ENCODE peak calls at places on chromosome X, in seven cellular contexts. V is kidney epithelial cell; N is GM12865; M is lower leg skin; E is GM12864; X is CD4-positive, alpha-beta T cell; Z is hepatocyte. B is an unnamed sample.

GRCh38 chrX:20412871-20413486 is 146.3 kb upstream of the RPS6KA3 start:
- DNase-seq in V (no peak), N (peak; percentile 73), M (no peak), E (peak; percentile 40), X (peak; percentile 45), Z (no peak), B (peak; percentile 16)

GRCh38 chrX:5726246-5726645 is 502.4 kb downstream of the NLGN4X start:
- DNase-seq in V (no peak), N (no peak), M (no peak), E (no peak), X (no peak), Z (no peak), B (no peak)

GRCh38 chrX:71143508-71143907 is 1.1 kb upstream of the NLGN3 start:
- DNase-seq in V (no peak), N (no peak), M (no peak), E (no peak), X (no peak), Z (no peak), B (no peak)

GRCh38 chrX:122941801-122942200 is 242.3 kb upstream of the GRIA3 start:
- DNase-seq in V (no peak), N (no peak), M (no peak), E (no peak), X (no peak), Z (no peak), B (no peak)

GRCh38 chrX:39736219-39737211 is 361.2 kb downstream of the BCOR start:
- DNase-seq in V (no peak), N (peak; percentile 1), M (peak; percentile 92), E (no peak), X (no peak), Z (no peak), B (no peak)

GRCh38 chrX:137569470-137569891 is 3.6 kb downstream of the ZIC3 start:
- DNase-seq in V (no peak), N (no peak), M (no peak), E (no peak), X (no peak), Z (no peak), B (no peak)

GRCh38 chrX:45614853-45615252 is 414.2 kb upstream of the DIPK2B start:
- DNase-seq in V (no peak), N (no peak), M (no peak), E (no peak), X (no peak), Z (no peak), B (no peak)

GRCh38 chrX:16258936-16259335 is 91.7 kb downstream of the MAGEB17 start:
- DNase-seq in V (no peak), N (no peak), M (no peak), E (no peak), X (no peak), Z (peak; percentile 14), B (no peak)

GRCh38 chrX:154040307-154040756 is 20.6 kb upstream of the IRAK1 start:
- DNase-seq in V (no peak), N (no peak), M (no peak), E (no peak), X (no peak), Z (peak; percentile 66), B (no peak)

GRCh38 chrX:73943900-73944581 is 359.9 kb upstream of the ZCCHC13 start:
- DNase-seq in V (peak; percentile 50), N (peak; percentile 94), M (peak; percentile 98), E (peak; percentile 62), X (peak; percentile 75), Z (peak; percentile 97), B (peak; percentile 68)

GRCh38 chrX:50211510-50211909 is 6.9 kb downstream of the CCNB3 start:
- DNase-seq in V (no peak), N (peak; percentile 1), M (peak; percentile 76), E (no peak), X (no peak), Z (no peak), B (no peak)

GRCh38 chrX:20231598-20231997 is 35.1 kb downstream of the RPS6KA3 start:
- DNase-seq in V (no peak), N (no peak), M (no peak), E (no peak), X (no peak), Z (no peak), B (no peak)

GRCh38 chrX:115582871-115583729 is 22.1 kb downstream of the PLS3 start:
- DNase-seq in V (no peak), N (no peak), M (no peak), E (no peak), X (no peak), Z (peak; percentile 56), B (no peak)

GRCh38 chrX:39336709-39337294 is 535.5 kb downstream of the MID1IP1 start:
- DNase-seq in V (no peak), N (peak; percentile 71), M (no peak), E (peak; percentile 13), X (peak; percentile 1), Z (peak; percentile 51), B (no peak)

GRCh38 chrX:11557120-11557519 is 108.6 kb downstream of the ARHGAP6 start:
- DNase-seq in V (peak; percentile 12), N (peak; percentile 30), M (no peak), E (no peak), X (no peak), Z (no peak), B (no peak)

GRCh38 chrX:144681501-144681900 is 565.8 kb upstream of the SPANXN1 start:
- DNase-seq in V (no peak), N (no peak), M (no peak), E (no peak), X (no peak), Z (no peak), B (no peak)

GRCh38 chrX:12159799-12160198 is 21.5 kb downstream of the FRMPD4 start:
- DNase-seq in V (no peak), N (no peak), M (no peak), E (no peak), X (no peak), Z (no peak), B (no peak)

GRCh38 chrX:29496636-29497180 is 718.7 kb upstream of the MAGEB2 start:
- DNase-seq in V (no peak), N (no peak), M (no peak), E (no peak), X (no peak), Z (no peak), B (no peak)

GRCh38 chrX:106774981-106775380 is 27.5 kb upstream of the TBC1D8B start:
- DNase-seq in V (no peak), N (no peak), M (no peak), E (no peak), X (no peak), Z (no peak), B (no peak)

GRCh38 chrX:68693481-68694410 is 46.3 kb downstream of the STARD8 start:
- DNase-seq in V (no peak), N (peak; percentile 13), M (peak; percentile 92), E (no peak), X (no peak), Z (peak; percentile 71), B (no peak)

GRCh38 chrX:26778320-26778888 is 562.4 kb downstream of the MAGEB5 start:
- DNase-seq in V (no peak), N (no peak), M (no peak), E (no peak), X (no peak), Z (no peak), B (no peak)

GRCh38 chrX:39112143-39112542 is 310.9 kb downstream of the MID1IP1 start:
- DNase-seq in V (no peak), N (no peak), M (no peak), E (no peak), X (no peak), Z (no peak), B (no peak)

GRCh38 chrX:46582964-46583363 is 9.4 kb downstream of the CHST7 start:
- DNase-seq in V (no peak), N (no peak), M (peak; percentile 7), E (no peak), X (no peak), Z (no peak), B (no peak)

GRCh38 chrX:7261672-7262332 is 113.8 kb upstream of the PUDP start:
- DNase-seq in V (no peak), N (peak; percentile 57), M (no peak), E (peak; percentile 25), X (no peak), Z (no peak), B (no peak)

GRCh38 chrX:74023203-74023602 is 280.8 kb upstream of the ZCCHC13 start:
- DNase-seq in V (no peak), N (no peak), M (no peak), E (no peak), X (no peak), Z (no peak), B (no peak)

GRCh38 chrX:13607996-13608365 is 38.6 kb downstream of the EGFL6 start:
- DNase-seq in V (no peak), N (no peak), M (no peak), E (no peak), X (no peak), Z (no peak), B (no peak)

GRCh38 chrX:139126493-139126892 is 404.0 kb upstream of the F9 start:
- DNase-seq in V (peak; percentile 7), N (peak; percentile 53), M (no peak), E (peak; percentile 4), X (no peak), Z (peak; percentile 66), B (no peak)

GRCh38 chrX:22627576-22627975 is 354.9 kb downstream of the CBLL2 start:
- DNase-seq in V (no peak), N (no peak), M (no peak), E (no peak), X (no peak), Z (no peak), B (no peak)

GRCh38 chrX:17707731-17708130 is 29.6 kb upstream of the SCML1 start:
- DNase-seq in V (no peak), N (no peak), M (no peak), E (no peak), X (no peak), Z (no peak), B (no peak)

GRCh38 chrX:19121898-19122640 is at the start of gene ADGRG2:
- DNase-seq in V (no peak), N (no peak), M (no peak), E (no peak), X (no peak), Z (peak; percentile 49), B (no peak)
- TF ChIP-seq CTCF in V (no peak), N (no peak), M (no peak), E (no peak), X (no peak), Z (no peak), B (no peak)

DNA sequence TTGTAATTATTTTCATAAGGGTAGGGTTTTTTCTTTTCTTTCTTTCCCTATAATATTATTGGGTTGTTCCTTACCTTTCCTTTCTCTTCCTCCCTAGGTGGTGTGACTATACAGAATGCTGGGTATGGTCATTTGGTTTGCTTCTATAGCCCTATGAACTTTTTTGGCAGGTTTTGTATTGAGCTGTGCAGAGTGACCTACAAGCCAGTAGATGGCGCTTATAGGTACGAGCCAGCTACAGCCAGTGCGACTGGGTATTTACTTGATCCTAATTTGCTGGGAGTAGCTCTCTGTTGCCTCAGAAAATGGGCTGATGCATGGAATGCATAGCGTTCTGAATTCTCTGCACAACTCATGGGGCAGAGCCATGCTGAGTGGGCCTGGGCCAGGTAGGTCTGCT is 423.3 kb downstream of the MAGEE1 start:
- DNase-seq in V (no peak), N (no peak), M (no peak), E (no peak), X (no peak), Z (no peak), B (no peak)
- TF ChIP-seq CTCF in V (no peak), N (no peak), M (no peak), E (peak; percentile 7), X (no peak), Z (no peak), B (no peak)

GRCh38 chrX:140697618-140698017 is 11.9 kb upstream of the LINC00632 start:
- DNase-seq in V (no peak), N (no peak), M (no peak), E (no peak), X (no peak), Z (no peak), B (no peak)
- TF ChIP-seq CTCF in V (peak; percentile 21), N (no peak), M (no peak), E (peak; percentile 10), X (no peak), Z (peak; percentile 18), B (no peak)

GRCh38 chrX:148601034-148601433 is 100.6 kb downstream of the AFF2 start:
- DNase-seq in V (no peak), N (no peak), M (no peak), E (no peak), X (no peak), Z (peak; percentile 8), B (no peak)
- TF ChIP-seq CTCF in V (peak; percentile 1), N (no peak), M (no peak), E (no peak), X (no peak), Z (no peak), B (no peak)

B was measured in activated B cell treated with CpG ODN at 0.5 μM for 24 hours.